ENCODE peak calls at places on chromosomes 3 and 15, in five cellular contexts. One of them, this sample, is unnamed.

GRCh38 chr3:46811615-46812236 is 51.5 kb downstream of the MYL3 start:
- DNase-seq in H1: peak; percentile 84
- DNase-seq in neuronal stem cell: peak; percentile 36
- DNase-seq in mesenchymal stem cell: no peak
- DNase-seq in trophoblast cell: peak; percentile 56
- DNase-seq in this sample: peak; percentile 91

GRCh38 chr15:80059786-80060489 is 462 bp downstream of the ZFAND6 start:
- DNase-seq in mesenchymal stem cell: peak; percentile 47
- DNase-seq in neuronal stem cell: peak; percentile 72
- DNase-seq in trophoblast cell: peak; percentile 60
- DNase-seq in H1: no peak
- DNase-seq in this sample: peak; percentile 62

GRCh38 chr3:126524429-126524988 is 554 bp downstream of the CHST13 start:
- DNase-seq in trophoblast cell: no peak
- DNase-seq in H1: no peak
- DNase-seq in neuronal stem cell: peak; percentile 29
- DNase-seq in mesenchymal stem cell: no peak
- DNase-seq in this sample: peak; percentile 49

GRCh38 chr15:77296773-77297337 is 123.0 kb downstream of the PEAK1 start:
- DNase-seq in trophoblast cell: no peak
- DNase-seq in H1: no peak
- DNase-seq in neuronal stem cell: no peak
- DNase-seq in mesenchymal stem cell: no peak
- DNase-seq in this sample: no peak

GRCh38 chr3:186025161-186025560 is 83.7 kb downstream of the ETV5 start:
- DNase-seq in mesenchymal stem cell: no peak
- DNase-seq in trophoblast cell: no peak
- DNase-seq in neuronal stem cell: no peak
- DNase-seq in H1: no peak
- DNase-seq in this sample: no peak

GRCh38 chr15:60634815-60635214 is 155.9 kb upstream of the ICE2 start:
- DNase-seq in mesenchymal stem cell: no peak
- DNase-seq in neuronal stem cell: no peak
- DNase-seq in H1: no peak
- DNase-seq in trophoblast cell: no peak
- DNase-seq in this sample: no peak

GRCh38 chr3:194300392-194300758 is 50.8 kb downstream of the CPN2 start:
- DNase-seq in neuronal stem cell: no peak
- DNase-seq in mesenchymal stem cell: peak; percentile 61
- DNase-seq in trophoblast cell: peak; percentile 71
- DNase-seq in H1: no peak
- DNase-seq in this sample: peak; percentile 91

GRCh38 chr3:107699682-107700081 is 176.9 kb downstream of the BBX start:
- DNase-seq in H1: no peak
- DNase-seq in trophoblast cell: no peak
- DNase-seq in neuronal stem cell: no peak
- DNase-seq in mesenchymal stem cell: peak; percentile 21
- DNase-seq in this sample: no peak

GRCh38 chr3:142353571-142353970 is 94.3 kb downstream of the XRN1 start:
- DNase-seq in trophoblast cell: no peak
- DNase-seq in neuronal stem cell: no peak
- DNase-seq in H1: no peak
- DNase-seq in mesenchymal stem cell: peak; percentile 12
- DNase-seq in this sample: no peak

GRCh38 chr3:196517919-196518318 is 2.8 kb upstream of the SMCO1 start:
- DNase-seq in neuronal stem cell: no peak
- DNase-seq in trophoblast cell: no peak
- DNase-seq in mesenchymal stem cell: no peak
- DNase-seq in H1: no peak
- DNase-seq in this sample: peak; percentile 53

DNA sequence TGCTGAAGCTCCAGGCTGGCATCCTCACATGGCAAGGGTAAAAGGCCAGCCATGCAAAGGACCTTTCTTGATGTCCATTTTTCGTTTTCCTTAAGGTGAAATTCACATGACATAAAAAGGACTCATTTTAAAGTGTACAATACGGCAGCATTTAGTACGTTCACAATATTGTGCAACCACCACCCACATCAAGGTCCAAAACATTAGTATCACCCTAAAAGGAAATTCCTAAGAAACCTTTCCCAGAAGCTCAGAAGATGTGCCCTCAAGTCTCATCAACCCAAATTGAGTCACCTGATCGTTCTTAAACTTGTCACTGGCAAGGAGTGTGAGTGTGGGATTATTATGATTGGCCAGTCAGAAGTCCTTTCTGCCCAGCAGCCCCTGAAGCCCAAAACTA is 250.1 kb downstream of the TLE3 start:
- DNase-seq in neuronal stem cell: no peak
- DNase-seq in H1: no peak
- DNase-seq in mesenchymal stem cell: no peak
- DNase-seq in trophoblast cell: no peak
- DNase-seq in this sample: no peak
- H2BK12ac ChIP-seq in neuronal stem cell: no peak overlapping the region
- H2BK12ac ChIP-seq in H1: no peak overlapping the region
- H2BK12ac ChIP-seq in mesenchymal stem cell: no peak overlapping the region
- H2BK12ac ChIP-seq in trophoblast cell: no peak overlapping the region
- H2BK12ac ChIP-seq in this sample: no peak overlapping the region

GRCh38 chr3:9769426-9770275 is at the start of gene CAMK1:
- DNase-seq in neuronal stem cell: peak; percentile 62
- DNase-seq in trophoblast cell: peak; percentile 38
- DNase-seq in H1: peak; percentile 85
- DNase-seq in mesenchymal stem cell: peak; percentile 72
- DNase-seq in this sample: peak; percentile 78
- H3K9ac ChIP-seq in neuronal stem cell: peak within 1 kb of the TSS; percentile 89
- H3K9ac ChIP-seq in trophoblast cell: peak within 1 kb of the TSS; percentile 65
- H3K9ac ChIP-seq in H1: peak within 1 kb of the TSS; percentile 6
- H3K9ac ChIP-seq in mesenchymal stem cell: peak within 1 kb of the TSS; percentile 93
- H3K9ac ChIP-seq in this sample: no peak within 1 kb of the TSS

GRCh38 chr15:71338251-71338650 is 223.0 kb downstream of the THSD4 start:
- DNase-seq in neuronal stem cell: no peak
- DNase-seq in trophoblast cell: no peak
- DNase-seq in mesenchymal stem cell: no peak
- DNase-seq in H1: no peak
- DNase-seq in this sample: no peak
- H4K8ac ChIP-seq in neuronal stem cell: no peak overlapping the region
- H4K8ac ChIP-seq in trophoblast cell: no peak overlapping the region
- H4K8ac ChIP-seq in mesenchymal stem cell: peak overlapping the region; percentile 16
- H4K8ac ChIP-seq in H1: no peak overlapping the region
- H4K8ac ChIP-seq in this sample: no peak overlapping the region

DNA sequence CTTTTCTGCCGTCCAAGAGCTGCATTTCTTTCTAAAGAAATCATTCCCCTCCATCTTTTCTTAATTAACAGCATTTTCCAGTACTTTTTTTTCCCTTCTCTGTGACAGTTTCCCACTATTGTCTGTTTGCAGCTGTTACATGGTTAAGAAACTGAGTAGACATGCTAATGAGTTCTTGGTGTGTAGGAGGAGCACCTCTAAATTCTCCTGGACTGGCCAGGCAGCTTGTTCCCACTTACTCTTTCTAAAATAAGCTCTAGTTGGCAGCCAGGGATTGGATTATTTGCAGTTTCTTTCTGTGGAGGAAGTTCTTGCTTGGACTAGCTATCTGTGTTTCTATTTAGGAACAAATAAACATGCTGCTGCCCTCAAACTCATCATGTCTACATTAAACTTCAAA is 235.1 kb upstream of the GAP43 start:
- DNase-seq in neuronal stem cell: no peak
- DNase-seq in trophoblast cell: no peak
- DNase-seq in mesenchymal stem cell: peak; percentile 26
- DNase-seq in H1: no peak
- DNase-seq in this sample: no peak
- H2BK12ac ChIP-seq in neuronal stem cell: no peak overlapping the region
- H2BK12ac ChIP-seq in trophoblast cell: no peak overlapping the region
- H2BK12ac ChIP-seq in mesenchymal stem cell: no peak overlapping the region
- H2BK12ac ChIP-seq in H1: no peak overlapping the region
- H2BK12ac ChIP-seq in this sample: no peak overlapping the region

DNA sequence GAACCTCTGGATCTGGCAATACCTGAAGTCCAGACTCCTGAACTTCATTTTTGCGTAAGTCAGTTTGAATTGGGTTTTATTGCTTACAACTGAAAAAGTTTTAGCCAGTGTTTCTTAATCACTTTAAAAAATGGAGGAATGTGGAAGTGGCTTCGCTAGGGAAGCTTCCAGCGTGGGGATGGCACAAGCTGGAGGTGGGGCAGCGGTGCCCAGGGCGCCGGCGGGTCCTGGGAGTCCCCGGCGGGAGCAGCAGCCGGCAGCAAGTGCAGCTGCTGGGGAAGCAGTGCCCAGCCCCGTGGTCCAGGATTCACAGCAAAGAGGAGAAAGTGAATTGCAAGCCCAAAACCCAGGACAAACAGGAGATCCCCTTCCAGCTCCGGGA is 301.8 kb upstream of the PROK2 start:
- DNase-seq in H1: no peak
- DNase-seq in trophoblast cell: no peak
- DNase-seq in mesenchymal stem cell: no peak
- DNase-seq in neuronal stem cell: no peak
- DNase-seq in this sample: no peak
- H3K9ac ChIP-seq in H1: no peak overlapping the region
- H3K9ac ChIP-seq in trophoblast cell: no peak overlapping the region
- H3K9ac ChIP-seq in mesenchymal stem cell: no peak overlapping the region
- H3K9ac ChIP-seq in neuronal stem cell: no peak overlapping the region
- H3K9ac ChIP-seq in this sample: no peak overlapping the region

GRCh38 chr15:96331942-96332853 is 1.7 kb downstream of the NR2F2 start:
- DNase-seq in neuronal stem cell: peak; percentile 11
- DNase-seq in H1: peak; percentile 70
- DNase-seq in mesenchymal stem cell: peak; percentile 64
- DNase-seq in trophoblast cell: peak; percentile 59
- DNase-seq in this sample: peak; percentile 74
- H4K8ac ChIP-seq in neuronal stem cell: no peak overlapping the region
- H4K8ac ChIP-seq in H1: peak overlapping the region; percentile 57
- H4K8ac ChIP-seq in mesenchymal stem cell: peak overlapping the region; percentile 93
- H4K8ac ChIP-seq in trophoblast cell: peak overlapping the region; percentile 27
- H4K8ac ChIP-seq in this sample: no peak overlapping the region

DNA sequence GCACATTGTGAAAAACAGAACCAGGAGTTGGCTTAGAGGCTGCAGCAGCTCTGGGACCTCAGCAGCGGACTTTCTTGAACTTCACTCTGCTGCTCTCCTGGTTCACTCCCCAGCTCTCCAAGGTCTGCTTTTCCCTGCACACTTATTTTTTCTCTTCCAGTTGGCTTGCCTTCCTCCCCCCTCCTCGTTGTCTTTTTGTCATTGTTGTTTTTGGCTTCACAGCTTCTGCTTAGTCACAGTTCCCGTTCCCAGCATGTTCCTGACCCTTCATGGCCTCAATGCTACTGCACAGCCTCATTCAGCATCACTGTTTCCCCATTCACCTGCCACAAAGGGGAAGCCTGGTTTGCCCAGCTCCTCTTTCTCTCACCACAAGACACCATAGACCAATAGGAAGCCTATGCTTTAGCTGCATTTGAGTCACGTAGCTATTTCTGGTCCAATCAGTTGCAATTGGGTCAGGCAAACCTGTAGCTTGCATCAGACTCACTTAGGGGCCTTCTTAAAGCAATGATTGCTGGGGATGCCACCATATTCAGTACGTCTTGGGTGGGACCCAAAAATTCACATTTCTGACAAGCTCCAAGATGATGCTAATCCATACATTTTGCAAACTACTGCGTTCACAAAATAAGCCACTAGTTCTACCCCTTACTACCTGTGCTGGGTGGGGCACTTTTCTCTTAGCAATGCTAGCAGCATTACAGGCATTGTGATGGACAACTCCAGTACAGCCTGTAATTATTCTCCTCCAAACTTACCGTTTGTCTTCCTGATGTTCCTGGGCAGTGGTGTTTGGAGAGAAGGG is 7.8 kb upstream of the SUMF1 start:
- DNase-seq in neuronal stem cell: peak; percentile 31
- DNase-seq in mesenchymal stem cell: peak; percentile 24
- DNase-seq in trophoblast cell: no peak
- DNase-seq in H1: no peak
- DNase-seq in this sample: no peak
- H2BK12ac ChIP-seq in neuronal stem cell: no peak overlapping the region
- H2BK12ac ChIP-seq in mesenchymal stem cell: no peak overlapping the region
- H2BK12ac ChIP-seq in trophoblast cell: no peak overlapping the region
- H2BK12ac ChIP-seq in H1: no peak overlapping the region
- H2BK12ac ChIP-seq in this sample: no peak overlapping the region

DNA sequence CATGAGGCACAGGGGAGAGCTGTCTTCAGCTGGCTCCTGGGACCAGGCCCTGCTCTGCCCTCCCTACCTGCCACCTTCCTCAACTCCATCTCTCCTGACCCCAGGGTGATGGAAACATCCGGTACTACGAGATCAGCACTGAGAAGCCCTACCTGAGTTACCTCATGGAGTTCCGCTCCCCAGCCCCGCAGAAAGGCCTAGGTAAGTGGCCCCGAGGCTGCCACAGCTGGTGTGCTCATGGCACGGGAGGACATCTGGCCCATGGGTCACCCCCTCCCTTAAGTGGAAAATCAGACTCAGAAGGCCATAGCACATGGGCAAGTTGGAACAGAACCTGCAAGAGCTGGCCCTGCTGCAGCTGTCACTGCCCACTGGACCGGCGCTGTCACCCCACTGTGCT is 105.6 kb downstream of the ANP32A start:
- DNase-seq in mesenchymal stem cell: no peak
- DNase-seq in neuronal stem cell: no peak
- DNase-seq in trophoblast cell: no peak
- DNase-seq in H1: no peak
- DNase-seq in this sample: no peak
- H3K9ac ChIP-seq in mesenchymal stem cell: no peak overlapping the region
- H3K9ac ChIP-seq in neuronal stem cell: no peak overlapping the region
- H3K9ac ChIP-seq in trophoblast cell: no peak overlapping the region
- H3K9ac ChIP-seq in H1: no peak overlapping the region
- H3K9ac ChIP-seq in this sample: no peak overlapping the region

DNA sequence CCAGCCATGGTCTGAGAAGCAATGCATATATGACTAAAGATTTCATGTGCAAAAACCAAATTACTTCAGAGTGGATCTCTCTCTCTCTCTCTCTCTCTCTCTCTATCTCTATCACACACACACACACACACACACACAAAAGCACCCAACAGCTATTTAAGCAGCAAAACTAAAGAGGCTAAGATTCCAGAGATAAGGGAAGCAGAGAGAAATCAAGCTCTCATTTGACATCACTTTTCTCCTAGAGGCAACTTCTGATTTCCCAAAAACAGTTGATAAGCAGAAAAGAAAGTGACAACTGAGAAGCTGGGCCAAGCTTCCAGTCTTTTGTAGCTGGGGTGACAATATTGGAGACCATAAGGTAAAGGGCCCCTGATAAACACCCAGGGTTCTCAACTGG is 526.0 kb upstream of the NR2F2 start:
- DNase-seq in neuronal stem cell: no peak
- DNase-seq in mesenchymal stem cell: peak; percentile 9
- DNase-seq in H1: no peak
- DNase-seq in trophoblast cell: no peak
- DNase-seq in this sample: no peak
- H4K8ac ChIP-seq in neuronal stem cell: no peak overlapping the region
- H4K8ac ChIP-seq in mesenchymal stem cell: no peak overlapping the region
- H4K8ac ChIP-seq in H1: no peak overlapping the region
- H4K8ac ChIP-seq in trophoblast cell: no peak overlapping the region
- H4K8ac ChIP-seq in this sample: no peak overlapping the region